ENCODE peak calls at places on chromosomes 16 and 17, in eight cellular contexts. J, T, K, Q, U, Y, R and B are unnamed samples.

GRCh38 chr17:34706029-34706428 is 126.6 kb downstream of the TMEM132E start:
- DNase-seq in J (no peak), T (no peak), K (peak), Q (no peak), U (no peak), Y (no peak), R (no peak), B (no peak)

GRCh38 chr16:56888806-56889205 is 23.8 kb downstream of the SLC12A3 start:
- DNase-seq in J (no peak), T (no peak), K (no peak), Q (no peak), U (no peak), Y (no peak), R (no peak), B (no peak)

GRCh38 chr16:85833540-85833914 is 34.0 kb downstream of the COX4I1 start:
- DNase-seq in J (no peak), T (no peak), K (no peak), Q (no peak), U (no peak), Y (no peak), R (no peak), B (no peak)

GRCh38 chr17:37752482-37752881 is 7.6 kb upstream of the HNF1B start:
- DNase-seq in J (no peak), T (no peak), K (no peak), Q (peak), U (no peak), Y (no peak), R (peak), B (peak)

GRCh38 chr16:86576591-86577313 is 1.6 kb upstream of the FOXL1 start:
- DNase-seq in J (peak), T (no peak), K (no peak), Q (no peak), U (no peak), Y (no peak), R (no peak), B (no peak)

GRCh38 chr17:3750926-3751325 is 27.2 kb downstream of the HASPIN start:
- DNase-seq in J (no peak), T (peak), K (no peak), Q (no peak), U (no peak), Y (no peak), R (no peak), B (no peak)

GRCh38 chr17:27977751-27978688 is 64.5 kb upstream of the NLK start:
- DNase-seq in J (no peak), T (no peak), K (no peak), Q (no peak), U (no peak), Y (no peak), R (no peak), B (no peak)

GRCh38 chr17:77410470-77410869 is 269.7 kb downstream of the SEC14L1 start:
- DNase-seq in J (no peak), T (no peak), K (no peak), Q (no peak), U (no peak), Y (no peak), R (no peak), B (no peak)

GRCh38 chr16:48231675-48232214 is 12.4 kb upstream of the LONP2 start:
- DNase-seq in J (peak), T (no peak), K (peak), Q (peak), U (no peak), Y (peak), R (no peak), B (no peak)

GRCh38 chr16:66357523-66357928 is 9.0 kb upstream of the CDH5 start:
- DNase-seq in J (peak), T (no peak), K (peak), Q (peak), U (no peak), Y (peak), R (peak), B (peak)

GRCh38 chr17:53193044-53193443 is 629.7 kb upstream of the KIF2B start:
- DNase-seq in J (no peak), T (no peak), K (no peak), Q (no peak), U (no peak), Y (no peak), R (no peak), B (no peak)

GRCh38 chr17:49434821-49435581 is 20.3 kb upstream of the PHB1 start:
- DNase-seq in J (no peak), T (peak), K (peak), Q (peak), U (peak), Y (no peak), R (peak), B (no peak)

GRCh38 chr17:68356520-68356919 is 65.2 kb downstream of the ARSG start:
- DNase-seq in J (no peak), T (peak), K (no peak), Q (no peak), U (no peak), Y (no peak), R (no peak), B (no peak)

GRCh38 chr17:6997171-6997570 is 1.3 kb downstream of the ALOX12 start:
- DNase-seq in J (no peak), T (no peak), K (no peak), Q (no peak), U (no peak), Y (no peak), R (no peak), B (no peak)

GRCh38 chr16:66326995-66327513 is 39.4 kb upstream of the CDH5 start:
- DNase-seq in J (no peak), T (no peak), K (no peak), Q (no peak), U (peak), Y (peak), R (no peak), B (no peak)

GRCh38 chr17:29251969-29252866 is 5.6 kb downstream of the CRYBA1 start:
- DNase-seq in J (no peak), T (no peak), K (peak), Q (no peak), U (no peak), Y (no peak), R (no peak), B (no peak)

GRCh38 chr17:49452173-49452572 is 37.5 kb upstream of the PHB1 start:
- DNase-seq in J (no peak), T (no peak), K (no peak), Q (no peak), U (no peak), Y (no peak), R (no peak), B (no peak)

GRCh38 chr16:85652431-85653221 is 36.1 kb downstream of the GINS2 start:
- DNase-seq in J (no peak), T (no peak), K (peak), Q (no peak), U (peak), Y (peak), R (no peak), B (no peak)

GRCh38 chr17:37220609-37220953 is 155.2 kb upstream of the C17orf78 start:
- DNase-seq in J (peak), T (no peak), K (peak), Q (peak), U (peak), Y (peak), R (no peak), B (no peak)

GRCh38 chr17:20043034-20043433 is 33.9 kb downstream of the SPECC1 start:
- DNase-seq in J (no peak), T (no peak), K (no peak), Q (no peak), U (no peak), Y (no peak), R (no peak), B (no peak)

GRCh38 chr17:73988110-73988509 is 215.4 kb upstream of the RPL38 start:
- DNase-seq in J (no peak), T (no peak), K (no peak), Q (no peak), U (no peak), Y (no peak), R (no peak), B (no peak)

GRCh38 chr16:30185683-30186421 is 2.5 kb downstream of the CORO1A start:
- DNase-seq in J (no peak), T (peak), K (no peak), Q (no peak), U (no peak), Y (no peak), R (no peak), B (no peak)

GRCh38 chr17:14361470-14361869 is 60.6 kb downstream of the HS3ST3B1 start:
- DNase-seq in J (no peak), T (no peak), K (no peak), Q (no peak), U (no peak), Y (no peak), R (no peak), B (no peak)

GRCh38 chr16:24088767-24089166 is 167.4 kb upstream of the CACNG3 start:
- DNase-seq in J (no peak), T (no peak), K (peak), Q (no peak), U (no peak), Y (no peak), R (no peak), B (no peak)

GRCh38 chr16:30844671-30845449 is 49.0 kb downstream of the BCL7C start:
- DNase-seq in J (peak), T (peak), K (peak), Q (peak), U (peak), Y (peak), R (peak), B (peak)